ENCODE peak calls at places on chromosomes 2 and 18, in four cellular contexts. Z, D, C and X are unnamed samples.

GRCh38 chr2:130370490-130370889 is 14.6 kb downstream of the PTPN18 start:
- DNase-seq in C (no peak), D (peak; percentile 78), Z (no peak), X (peak; percentile 38)

GRCh38 chr2:24873619-24874018 is 46.4 kb downstream of the ADCY3 start:
- DNase-seq in Z (no peak), D (no peak), C (no peak), X (no peak)

GRCh38 chr18:24585996-24586566 is 125.6 kb downstream of the HRH4 start:
- DNase-seq in C (no peak), D (no peak), Z (no peak), X (no peak)

GRCh38 chr2:215635071-215635787 is 199.4 kb upstream of the FN1 start:
- DNase-seq in C (no peak), Z (no peak), D (no peak), X (no peak)

GRCh38 chr2:73376681-73377080 is 9.0 kb upstream of the ALMS1 start:
- DNase-seq in Z (no peak), C (no peak), D (no peak), X (no peak)

GRCh38 chr2:119337749-119338148 is 28.9 kb downstream of the C2orf76 start:
- DNase-seq in D (no peak), Z (no peak), C (no peak), X (no peak)

GRCh38 chr18:10085405-10085804 is 171.6 kb downstream of the VAPA start:
- DNase-seq in C (no peak), D (no peak), Z (no peak), X (no peak)

GRCh38 chr2:141392517-141393213 is 738.2 kb downstream of the LRP1B start:
- DNase-seq in D (no peak), C (no peak), Z (no peak), X (no peak)

GRCh38 chr2:176269319-176270099 is at the start of gene MTX2:
- DNase-seq in D (peak; percentile 89), C (peak; percentile 67), Z (peak; percentile 78), X (peak; percentile 79)